ENCODE peak calls at places on chromosomes 3 and 15, in eight cellular contexts. N is left ventricle myocardium inferior; O is EH; Y is endothelial cell; X is AG08395; R is stimulated activated naive B cell treated with anti-CD40 and anti-IgM and Interleukin-4, amounts not matched to agents 10 μg/mL and 1 μg/mL and 100 μg/mL, for 72 hours; I is globus pallidus; E is neuronal stem cell. T is an unnamed sample.

GRCh38 chr15:55915876-55916567 is 77.4 kb downstream of the NEDD4 start:
- DNase-seq in N (no peak), O (peak; percentile 68), Y (no peak), X (peak; percentile 19), R (no peak), I (no peak), E (no peak), T (no peak)

GRCh38 chr3:8653800-8654408 is 9.3 kb upstream of the SSUH2 start:
- DNase-seq in N (no peak), O (peak; percentile 44), Y (no peak), X (no peak), R (no peak), I (no peak), E (no peak), T (no peak)

GRCh38 chr3:168121175-168121853 is 25.6 kb upstream of the GOLIM4 start:
- DNase-seq in N (peak; percentile 34), O (no peak), Y (no peak), X (peak; percentile 15), R (no peak), I (no peak), E (no peak), T (no peak)

GRCh38 chr15:74839526-74840395 is 3.2 kb downstream of the ULK3 start:
- DNase-seq in N (no peak), O (no peak), Y (no peak), X (no peak), R (no peak), I (no peak), E (no peak), T (no peak)

GRCh38 chr3:195895078-195895899 is 13.1 kb downstream of the TNK2 start:
- DNase-seq in N (peak; percentile 49), O (peak; percentile 52), Y (peak; percentile 64), X (peak; percentile 38), R (peak; percentile 72), I (no peak), E (peak; percentile 20), T (peak; percentile 34)

GRCh38 chr15:98221144-98221543 is 260.6 kb downstream of the ARRDC4 start:
- DNase-seq in N (no peak), O (no peak), Y (no peak), X (no peak), R (no peak), I (no peak), E (no peak), T (no peak)

GRCh38 chr15:64443747-64444621 is 16.4 kb upstream of the ZNF609 start:
- DNase-seq in N (no peak), O (peak; percentile 84), Y (no peak), X (peak; percentile 69), R (no peak), I (no peak), E (no peak), T (no peak)

GRCh38 chr15:31239409-31239808 is 87.2 kb upstream of the KLF13 start:
- DNase-seq in N (no peak), O (no peak), Y (no peak), X (no peak), R (no peak), I (no peak), E (no peak), T (no peak)

GRCh38 chr3:46353639-46354410 is at the start of gene CCR2:
- DNase-seq in N (no peak), O (no peak), Y (no peak), X (no peak), R (peak; percentile 32), I (no peak), E (no peak), T (no peak)

GRCh38 chr15:99114511-99115299 is 9.8 kb downstream of the SYNM start:
- DNase-seq in N (no peak), O (no peak), Y (no peak), X (no peak), R (no peak), I (no peak), E (no peak), T (no peak)

GRCh38 chr15:54722342-54722986 is 474.3 kb downstream of the RSL24D1 start:
- DNase-seq in N (no peak), O (no peak), Y (no peak), X (no peak), R (peak; percentile 2), I (no peak), E (no peak), T (no peak)

GRCh38 chr3:107392549-107393165 is 15.4 kb downstream of the CCDC54 start:
- DNase-seq in N (no peak), O (peak; percentile 90), Y (no peak), X (peak; percentile 58), R (no peak), I (no peak), E (no peak), T (no peak)

GRCh38 chr3:114880078-114880477 is 267.0 kb downstream of the ZBTB20 start:
- DNase-seq in N (no peak), O (peak; percentile 17), Y (no peak), X (no peak), R (no peak), I (no peak), E (no peak), T (no peak)

GRCh38 chr3:41846850-41847249 is 115.1 kb downstream of the ULK4 start:
- DNase-seq in N (no peak), O (no peak), Y (no peak), X (no peak), R (no peak), I (no peak), E (no peak), T (no peak)

GRCh38 chr3:189276481-189277190 is 104.9 kb downstream of the TPRG1 start:
- DNase-seq in N (peak; percentile 22), O (peak; percentile 94), Y (no peak), X (peak; percentile 86), R (no peak), I (peak; percentile 13), E (no peak), T (no peak)

GRCh38 chr15:60582370-60583036 is 103.6 kb upstream of the ICE2 start:
- DNase-seq in N (no peak), O (no peak), Y (no peak), X (no peak), R (no peak), I (no peak), E (no peak), T (no peak)

GRCh38 chr15:66803182-66803729 is 101.2 kb downstream of the SMAD6 start:
- DNase-seq in N (peak; percentile 81), O (peak; percentile 99), Y (peak; percentile 64), X (peak; percentile 99), R (no peak), I (no peak), E (peak; percentile 71), T (no peak)

GRCh38 chr15:80750591-80750990 is 28.6 kb upstream of the CEMIP start:
- DNase-seq in N (no peak), O (no peak), Y (no peak), X (no peak), R (no peak), I (peak; percentile 24), E (no peak), T (no peak)

GRCh38 chr3:153162513-153163348 is 705 bp downstream of the RAP2B start:
- DNase-seq in N (peak; percentile 33), O (peak; percentile 47), Y (peak; percentile 41), X (peak; percentile 14), R (peak; percentile 38), I (peak; percentile 38), E (peak; percentile 49), T (peak; percentile 37)

GRCh38 chr3:43105224-43105596 is 669 bp downstream of the POMGNT2 start:
- DNase-seq in N (no peak), O (peak; percentile 3), Y (no peak), X (no peak), R (no peak), I (no peak), E (no peak), T (no peak)

GRCh38 chr3:78857494-78858111 is 910.2 kb downstream of the ROBO1 start:
- DNase-seq in N (no peak), O (no peak), Y (no peak), X (no peak), R (no peak), I (no peak), E (no peak), T (no peak)

GRCh38 chr3:11591401-11592266 is 52.1 kb downstream of the VGLL4 start:
- DNase-seq in N (peak; percentile 57), O (peak; percentile 73), Y (no peak), X (peak; percentile 48), R (no peak), I (peak; percentile 95), E (peak; percentile 90), T (peak; percentile 54)

GRCh38 chr3:72100062-72100511 is 315.1 kb upstream of the PROK2 start:
- DNase-seq in N (no peak), O (no peak), Y (no peak), X (no peak), R (no peak), I (no peak), E (no peak), T (no peak)

GRCh38 chr15:99386429-99386828 is 135.1 kb downstream of the LRRC28 start:
- DNase-seq in N (no peak), O (no peak), Y (no peak), X (no peak), R (no peak), I (no peak), E (no peak), T (no peak)

GRCh38 chr15:61173899-61174689 is 55.0 kb downstream of the RORA start:
- DNase-seq in N (no peak), O (no peak), Y (no peak), X (peak; percentile 32), R (no peak), I (no peak), E (no peak), T (no peak)

GRCh38 chr3:167887096-167887495 is 151.6 kb downstream of the SERPINI1 start:
- DNase-seq in N (no peak), O (peak; percentile 26), Y (no peak), X (no peak), R (no peak), I (no peak), E (no peak), T (no peak)

GRCh38 chr15:71781179-71781964 is 29.0 kb upstream of the NR2E3 start:
- DNase-seq in N (no peak), O (peak; percentile 55), Y (no peak), X (peak; percentile 62), R (no peak), I (no peak), E (no peak), T (no peak)

GRCh38 chr15:74172751-74173544 is 562 bp upstream of the ISLR start:
- DNase-seq in N (peak; percentile 82), O (peak; percentile 36), Y (no peak), X (peak; percentile 87), R (no peak), I (no peak), E (no peak), T (no peak)

GRCh38 chr3:164897335-164897734 is 181.0 kb downstream of the SI start:
- DNase-seq in N (no peak), O (no peak), Y (no peak), X (no peak), R (no peak), I (no peak), E (no peak), T (no peak)

GRCh38 chr3:174125267-174125844 is 727.8 kb downstream of the NLGN1 start:
- DNase-seq in N (no peak), O (peak; percentile 69), Y (peak; percentile 16), X (peak; percentile 60), R (no peak), I (no peak), E (no peak), T (no peak)

GRCh38 chr3:39150803-39151631 is 2.4 kb downstream of the CSRNP1 start:
- DNase-seq in N (peak; percentile 89), O (peak; percentile 99), Y (peak; percentile 43), X (peak; percentile 86), R (no peak), I (peak; percentile 67), E (peak; percentile 70), T (peak; percentile 48)